ENCODE peak calls at places on chromosomes 11 and 22, in five cellular contexts. O is amygdala, U is lung, A is neural progenitor cell, B is kidney. M is an unnamed sample.

GRCh38 chr11:78660451-78660850 is 85.8 kb upstream of the NARS2 start:
- DNase-seq in O (no peak), U (no peak), A (no peak), B (no peak), M (no peak)

GRCh38 chr11:72398058-72398758 is 36.1 kb downstream of the CLPB start:
- DNase-seq in O (no peak), U (no peak), A (no peak), B (no peak), M (no peak)

GRCh38 chr11:126477526-126478275 is 122.2 kb downstream of the ST3GAL4 start:
- DNase-seq in O (no peak), U (no peak), A (no peak), B (no peak), M (peak; percentile 48)

GRCh38 chr11:1668911-1669473 is 28.0 kb upstream of the KRTAP5-6 start:
- DNase-seq in O (no peak), U (no peak), A (no peak), B (no peak), M (no peak)

GRCh38 chr11:131745405-131745804 is 375.0 kb downstream of the NTM start:
- DNase-seq in O (no peak), U (no peak), A (no peak), B (no peak), M (no peak)

GRCh38 chr11:70839851-70840250 is 412.5 kb downstream of the SHANK2 start:
- DNase-seq in O (no peak), U (no peak), A (no peak), B (no peak), M (no peak)

GRCh38 chr11:14393889-14394288 is 34.9 kb upstream of the RRAS2 start:
- DNase-seq in O (no peak), U (no peak), A (no peak), B (no peak), M (no peak)

GRCh38 chr11:78061088-78061920 is 2.4 kb upstream of the THRSP start:
- DNase-seq in O (no peak), U (no peak), A (no peak), B (peak; percentile 24), M (no peak)

GRCh38 chr11:133956650-133957633 is at the start of gene IGSF9B:
- DNase-seq in O (peak; percentile 80), U (peak; percentile 85), A (peak; percentile 94), B (peak; percentile 94), M (peak; percentile 100)

GRCh38 chr11:35305670-35306382 is 113.5 kb downstream of the SLC1A2 start:
- DNase-seq in O (no peak), U (no peak), A (peak; percentile 76), B (no peak), M (peak; percentile 57)

GRCh38 chr22:37803195-37803635 is 4.5 kb upstream of the GCAT start:
- DNase-seq in O (no peak), U (no peak), A (peak; percentile 72), B (no peak), M (peak; percentile 88)

GRCh38 chr22:17149073-17149815 is 9.8 kb downstream of the HDHD5 start:
- DNase-seq in O (no peak), U (no peak), A (no peak), B (no peak), M (peak; percentile 8)

GRCh38 chr11:67252831-67253239 is 13.4 kb upstream of the GRK2 start:
- DNase-seq in O (peak; percentile 31), U (no peak), A (peak; percentile 63), B (no peak), M (peak; percentile 69)

GRCh38 chr11:31958086-31958735 is 132.7 kb upstream of the RCN1 start:
- DNase-seq in O (peak; percentile 44), U (peak; percentile 52), A (peak; percentile 90), B (no peak), M (peak; percentile 82)

M was measured in H7.